ENCODE peak calls at places on chromosome 2, in five cellular contexts. One of them, this sample, is unnamed.

GRCh38 chr2:117603569-117603968 is 210.9 kb upstream of the DDX18 start:
- DNase-seq in breast epithelium: no peak
- DNase-seq in A549: no peak
- DNase-seq in spleen: no peak
- DNase-seq in IMR-90: no peak
- DNase-seq in this sample: no peak

GRCh38 chr2:64853894-64854293 is 135.3 kb upstream of the SLC1A4 start:
- DNase-seq in breast epithelium: no peak
- DNase-seq in A549: no peak
- DNase-seq in spleen: no peak
- DNase-seq in IMR-90: no peak
- DNase-seq in this sample: no peak

GRCh38 chr2:98869868-98870267 is 66.2 kb downstream of the CRACDL start:
- DNase-seq in breast epithelium: peak; percentile 83
- DNase-seq in A549: no peak
- DNase-seq in spleen: no peak
- DNase-seq in IMR-90: no peak
- DNase-seq in this sample: peak; percentile 74

GRCh38 chr2:228658998-228659397 is 477.5 kb upstream of the SPHKAP start:
- DNase-seq in breast epithelium: no peak
- DNase-seq in A549: no peak
- DNase-seq in spleen: no peak
- DNase-seq in IMR-90: peak; percentile 85
- DNase-seq in this sample: no peak

GRCh38 chr2:171894612-171894947 is 536 bp upstream of the SLC25A12 start:
- DNase-seq in breast epithelium: no peak
- DNase-seq in A549: no peak
- DNase-seq in spleen: no peak
- DNase-seq in IMR-90: no peak
- DNase-seq in this sample: no peak

GRCh38 chr2:236711440-236711839 is 141.8 kb downstream of the ACKR3 start:
- DNase-seq in breast epithelium: no peak
- DNase-seq in A549: no peak
- DNase-seq in spleen: peak; percentile 43
- DNase-seq in IMR-90: no peak
- DNase-seq in this sample: no peak

GRCh38 chr2:152447897-152448296 is 112.9 kb downstream of the FMNL2 start:
- DNase-seq in breast epithelium: no peak
- DNase-seq in A549: no peak
- DNase-seq in spleen: no peak
- DNase-seq in IMR-90: no peak
- DNase-seq in this sample: no peak

GRCh38 chr2:239230318-239231052 is 170.3 kb downstream of the HDAC4 start:
- DNase-seq in breast epithelium: peak; percentile 59
- DNase-seq in A549: no peak
- DNase-seq in spleen: peak; percentile 84
- DNase-seq in IMR-90: no peak
- DNase-seq in this sample: peak; percentile 79

GRCh38 chr2:121334581-121335293 is 49.7 kb upstream of the TFCP2L1 start:
- DNase-seq in breast epithelium: no peak
- DNase-seq in A549: no peak
- DNase-seq in spleen: peak; percentile 65
- DNase-seq in IMR-90: no peak
- DNase-seq in this sample: no peak

GRCh38 chr2:187912956-187913355 is 358.7 kb upstream of the TFPI start:
- DNase-seq in breast epithelium: no peak
- DNase-seq in A549: no peak
- DNase-seq in spleen: no peak
- DNase-seq in IMR-90: no peak
- DNase-seq in this sample: no peak

GRCh38 chr2:236671820-236672520 is 102.3 kb downstream of the ACKR3 start:
- DNase-seq in breast epithelium: no peak
- DNase-seq in A549: no peak
- DNase-seq in spleen: no peak
- DNase-seq in IMR-90: no peak
- DNase-seq in this sample: peak; percentile 32

GRCh38 chr2:147331790-147332419 is 512.9 kb upstream of the ACVR2A start:
- DNase-seq in breast epithelium: no peak
- DNase-seq in A549: no peak
- DNase-seq in spleen: no peak
- DNase-seq in IMR-90: no peak
- DNase-seq in this sample: no peak

GRCh38 chr2:101696272-101697123 is 1.0 kb upstream of the MAP4K4 start:
- DNase-seq in breast epithelium: no peak
- DNase-seq in A549: no peak
- DNase-seq in spleen: no peak
- DNase-seq in IMR-90: no peak
- DNase-seq in this sample: no peak

GRCh38 chr2:20674974-20675679 is 8.2 kb downstream of the GDF7 start:
- DNase-seq in breast epithelium: no peak
- DNase-seq in A549: no peak
- DNase-seq in spleen: no peak
- DNase-seq in IMR-90: peak; percentile 87
- DNase-seq in this sample: no peak

GRCh38 chr2:229777716-229778115 is 63.4 kb upstream of the DNER start:
- DNase-seq in breast epithelium: no peak
- DNase-seq in A549: no peak
- DNase-seq in spleen: no peak
- DNase-seq in IMR-90: no peak
- DNase-seq in this sample: no peak

GRCh38 chr2:217901826-217902225 is 101.0 kb downstream of the TNS1 start:
- DNase-seq in breast epithelium: no peak
- DNase-seq in A549: peak; percentile 34
- DNase-seq in spleen: no peak
- DNase-seq in IMR-90: peak; percentile 92
- DNase-seq in this sample: no peak

GRCh38 chr2:138373993-138374408 is 127.6 kb upstream of the SPOPL start:
- DNase-seq in breast epithelium: no peak
- DNase-seq in A549: peak; percentile 10
- DNase-seq in spleen: no peak
- DNase-seq in IMR-90: peak; percentile 52
- DNase-seq in this sample: no peak

GRCh38 chr2:185787530-185788145 is 49.0 kb downstream of the FSIP2 start:
- DNase-seq in breast epithelium: no peak
- DNase-seq in A549: no peak
- DNase-seq in spleen: no peak
- DNase-seq in IMR-90: no peak
- DNase-seq in this sample: no peak

GRCh38 chr2:172877826-172878225 is 142.2 kb downstream of the RAPGEF4 start:
- DNase-seq in breast epithelium: no peak
- DNase-seq in A549: no peak
- DNase-seq in spleen: no peak
- DNase-seq in IMR-90: peak; percentile 70
- DNase-seq in this sample: no peak

GRCh38 chr2:241788572-241788971 is 11.9 kb downstream of the GAL3ST2 start:
- DNase-seq in breast epithelium: peak; percentile 8
- DNase-seq in A549: no peak
- DNase-seq in spleen: no peak
- DNase-seq in IMR-90: no peak
- DNase-seq in this sample: no peak

GRCh38 chr2:73359915-73360697 is 25.5 kb upstream of the ALMS1 start:
- DNase-seq in breast epithelium: no peak
- DNase-seq in A549: peak; percentile 23
- DNase-seq in spleen: no peak
- DNase-seq in IMR-90: no peak
- DNase-seq in this sample: no peak

GRCh38 chr2:223467194-223467593 is 135.0 kb downstream of the SCG2 start:
- DNase-seq in breast epithelium: no peak
- DNase-seq in A549: no peak
- DNase-seq in spleen: no peak
- DNase-seq in IMR-90: peak; percentile 34
- DNase-seq in this sample: no peak

GRCh38 chr2:172962824-172963223 is 112.8 kb upstream of the MAP3K20 start:
- DNase-seq in breast epithelium: no peak
- DNase-seq in A549: no peak
- DNase-seq in spleen: no peak
- DNase-seq in IMR-90: peak; percentile 78
- DNase-seq in this sample: no peak

GRCh38 chr2:44479127-44479887 is 117.6 kb downstream of the CAMKMT start:
- DNase-seq in breast epithelium: no peak
- DNase-seq in A549: peak; percentile 74
- DNase-seq in spleen: no peak
- DNase-seq in IMR-90: peak; percentile 87
- DNase-seq in this sample: no peak

GRCh38 chr2:42089340-42089925 is 41.6 kb downstream of the PKDCC start:
- DNase-seq in breast epithelium: no peak
- DNase-seq in A549: peak; percentile 74
- DNase-seq in spleen: peak; percentile 90
- DNase-seq in IMR-90: peak; percentile 67
- DNase-seq in this sample: peak; percentile 82

GRCh38 chr2:111037136-111037535 is 83.6 kb upstream of the BCL2L11 start:
- DNase-seq in breast epithelium: no peak
- DNase-seq in A549: no peak
- DNase-seq in spleen: no peak
- DNase-seq in IMR-90: no peak
- DNase-seq in this sample: no peak

GRCh38 chr2:124683536-124684407 is 658.7 kb downstream of the CNTNAP5 start:
- DNase-seq in breast epithelium: no peak
- DNase-seq in A549: no peak
- DNase-seq in spleen: no peak
- DNase-seq in IMR-90: peak; percentile 85
- DNase-seq in this sample: no peak

GRCh38 chr2:148459300-148459891 is 185.2 kb upstream of the EPC2 start:
- DNase-seq in breast epithelium: no peak
- DNase-seq in A549: no peak
- DNase-seq in spleen: no peak
- DNase-seq in IMR-90: peak; percentile 33
- DNase-seq in this sample: no peak

GRCh38 chr2:72863046-72863445 is 24.2 kb upstream of the SPR start:
- DNase-seq in breast epithelium: no peak
- DNase-seq in A549: no peak
- DNase-seq in spleen: no peak
- DNase-seq in IMR-90: no peak
- DNase-seq in this sample: no peak

GRCh38 chr2:223100061-223100511 is 48.1 kb downstream of the KCNE4 start:
- DNase-seq in breast epithelium: peak; percentile 32
- DNase-seq in A549: no peak
- DNase-seq in spleen: no peak
- DNase-seq in IMR-90: peak; percentile 77
- DNase-seq in this sample: peak; percentile 82

GRCh38 chr2:204027105-204027504 is 90.5 kb downstream of the ICOS start:
- DNase-seq in breast epithelium: no peak
- DNase-seq in A549: no peak
- DNase-seq in spleen: no peak
- DNase-seq in IMR-90: peak; percentile 13
- DNase-seq in this sample: no peak

GRCh38 chr2:1538663-1539062 is 125.4 kb downstream of the TPO start:
- DNase-seq in breast epithelium: no peak
- DNase-seq in A549: peak; percentile 53
- DNase-seq in spleen: no peak
- DNase-seq in IMR-90: peak; percentile 34
- DNase-seq in this sample: peak; percentile 57

GRCh38 chr2:24049485-24050021 is at the start of gene FKBP1B:
- DNase-seq in breast epithelium: peak; percentile 22
- DNase-seq in A549: peak; percentile 40
- DNase-seq in spleen: peak; percentile 86
- DNase-seq in IMR-90: peak; percentile 45
- DNase-seq in this sample: peak; percentile 75
- TF ChIP-seq POLR2A in breast epithelium: no peak
- TF ChIP-seq POLR2A in A549: peak; percentile 50
- TF ChIP-seq POLR2A in spleen: no peak
- TF ChIP-seq POLR2A in IMR-90: no peak
- TF ChIP-seq POLR2A in this sample: no peak

GRCh38 chr2:219569635-219570034 is 1.7 kb downstream of the OBSL1 start:
- DNase-seq in breast epithelium: no peak
- DNase-seq in A549: no peak
- DNase-seq in spleen: no peak
- DNase-seq in IMR-90: no peak
- DNase-seq in this sample: no peak

GRCh38 chr2:219572237-219573001 is at the start of gene INHA:
- DNase-seq in breast epithelium: no peak
- DNase-seq in A549: no peak
- DNase-seq in spleen: no peak
- DNase-seq in IMR-90: no peak
- DNase-seq in this sample: no peak

GRCh38 chr2:219570194-219570923 is 980 bp downstream of the OBSL1 start:
- DNase-seq in breast epithelium: no peak
- DNase-seq in A549: peak; percentile 59
- DNase-seq in spleen: no peak
- DNase-seq in IMR-90: peak; percentile 19
- DNase-seq in this sample: no peak

GRCh38 chr2:219571311-219572236 is at the start of gene OBSL1:
- DNase-seq in breast epithelium: no peak
- DNase-seq in A549: peak; percentile 52
- DNase-seq in spleen: no peak
- DNase-seq in IMR-90: peak; percentile 70
- DNase-seq in this sample: no peak

DNA sequence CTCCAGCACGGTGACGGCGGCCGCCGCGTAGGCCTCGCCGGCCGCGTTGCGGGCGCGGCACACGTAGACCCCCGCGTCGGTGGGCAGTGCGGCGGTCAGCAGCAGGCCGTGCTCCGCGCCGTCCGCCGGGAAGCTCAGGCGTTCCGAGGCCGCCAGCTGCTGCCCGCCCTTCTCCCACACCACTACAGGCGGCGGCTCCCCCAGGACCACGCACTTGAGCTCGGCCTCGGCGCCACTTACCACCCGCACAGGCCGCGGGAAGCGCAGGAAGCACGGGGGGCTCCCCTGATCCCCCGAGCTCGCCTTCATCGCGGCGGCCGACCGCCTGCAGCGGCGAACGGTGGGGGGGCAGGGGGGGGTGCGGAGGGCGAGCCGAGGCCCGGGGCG is 422 bp downstream of the OBSL1 start:
- DNase-seq in breast epithelium: no peak
- DNase-seq in A549: no peak
- DNase-seq in spleen: no peak
- DNase-seq in IMR-90: peak; percentile 12
- DNase-seq in this sample: no peak
- H3K27ac ChIP-seq in breast epithelium: peak overlapping the region; percentile 77
- H3K27ac ChIP-seq in A549: peak overlapping the region; percentile 82
- H3K27ac ChIP-seq in spleen: no peak overlapping the region
- H3K27ac ChIP-seq in IMR-90: peak overlapping the region; percentile 94
- H3K27ac ChIP-seq in this sample: peak overlapping the region; percentile 86

DNA sequence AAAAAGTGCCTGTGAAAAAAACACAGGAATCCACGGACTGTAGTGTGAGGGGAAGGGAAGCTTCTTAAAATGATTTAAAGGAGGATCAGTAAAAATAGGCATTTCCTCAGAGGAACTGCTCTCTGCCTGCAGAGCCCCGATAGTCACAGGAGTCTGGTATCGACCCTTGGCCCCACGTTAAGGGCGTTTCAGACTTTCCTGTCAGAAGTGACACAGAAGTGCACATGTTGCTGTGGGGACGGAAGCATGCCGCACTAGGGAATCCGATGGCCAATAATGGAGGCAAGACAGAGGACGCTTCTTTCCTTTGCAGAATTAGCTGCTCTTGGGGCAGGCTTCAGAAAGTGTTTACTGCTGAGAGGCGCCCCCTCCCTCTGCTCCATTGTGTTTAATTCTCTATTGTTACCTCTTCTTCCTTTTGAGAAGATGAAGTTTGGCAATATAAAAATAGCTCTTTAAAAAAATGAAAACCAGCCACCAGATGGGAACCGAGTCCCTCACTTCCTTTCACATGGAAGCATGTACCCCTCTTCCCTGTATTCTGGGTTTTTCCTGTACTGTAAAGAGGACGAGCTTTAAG is 118.6 kb upstream of the EML6 start:
- DNase-seq in breast epithelium: no peak
- DNase-seq in A549: no peak
- DNase-seq in spleen: no peak
- DNase-seq in IMR-90: no peak
- DNase-seq in this sample: no peak
- TF ChIP-seq POLR2A in breast epithelium: no peak
- TF ChIP-seq POLR2A in A549: no peak
- TF ChIP-seq POLR2A in spleen: no peak
- TF ChIP-seq POLR2A in IMR-90: no peak
- TF ChIP-seq POLR2A in this sample: no peak

GRCh38 chr2:38260469-38260868 is 116.6 kb downstream of the ATL2 start:
- DNase-seq in breast epithelium: no peak
- DNase-seq in A549: no peak
- DNase-seq in spleen: no peak
- DNase-seq in IMR-90: no peak
- DNase-seq in this sample: no peak
- H3K27ac ChIP-seq in breast epithelium: peak overlapping the region; percentile 40
- H3K27ac ChIP-seq in A549: no peak overlapping the region
- H3K27ac ChIP-seq in spleen: no peak overlapping the region
- H3K27ac ChIP-seq in IMR-90: no peak overlapping the region
- H3K27ac ChIP-seq in this sample: peak overlapping the region; percentile 18

This sample was measured in suprapubic skin.